ENCODE peak calls at places on chromosomes 7 and 10, in five cellular contexts. C is lower lobe of right lung; W is Jurkat, Clone E6-1; V is esophagus squamous epithelium; D is AG09309. B is an unnamed sample.

GRCh38 chr7:82699773-82700186 is 256.2 kb upstream of the CACNA2D1 start:
- DNase-seq in C (no peak), W (no peak), V (no peak), D (no peak), B (no peak)

GRCh38 chr7:108104324-108104723 is 25.8 kb downstream of the LAMB4 start:
- DNase-seq in C (no peak), W (no peak), V (no peak), D (no peak), B (no peak)

GRCh38 chr7:108236681-108237415 is 106.7 kb upstream of the LAMB4 start:
- DNase-seq in C (no peak), W (no peak), V (no peak), D (no peak), B (no peak)

GRCh38 chr10:1662361-1663025 is 74.8 kb downstream of the ADARB2 start:
- DNase-seq in C (no peak), W (no peak), V (no peak), D (no peak), B (no peak)

GRCh38 chr10:124717911-124718734 is 26.1 kb downstream of the FAM53B start:
- DNase-seq in C (no peak), W (peak; percentile 62), V (no peak), D (no peak), B (peak; percentile 86)

GRCh38 chr7:147756290-147756689 is 834.3 kb upstream of the C7orf33 start:
- DNase-seq in C (no peak), W (no peak), V (no peak), D (no peak), B (no peak)

GRCh38 chr10:125977206-125977605 is 80.8 kb downstream of the FANK1 start:
- DNase-seq in C (no peak), W (peak; percentile 8), V (no peak), D (no peak), B (no peak)

GRCh38 chr7:118068-118802 is 74.1 kb upstream of the FAM20C start:
- DNase-seq in C (no peak), W (no peak), V (no peak), D (no peak), B (no peak)

GRCh38 chr10:133327651-133328357 is 8.9 kb downstream of the CALY start:
- DNase-seq in C (no peak), W (no peak), V (no peak), D (no peak), B (no peak)

GRCh38 chr10:107915277-107915634 is 750.8 kb upstream of the SORCS1 start:
- DNase-seq in C (no peak), W (no peak), V (no peak), D (no peak), B (no peak)

GRCh38 chr7:128444242-128444641 is 11.4 kb upstream of the HILPDA start:
- DNase-seq in C (no peak), W (no peak), V (no peak), D (no peak), B (no peak)

GRCh38 chr10:97961979-97962378 is 68.4 kb downstream of the CRTAC1 start:
- DNase-seq in C (peak; percentile 63), W (peak; percentile 3), V (no peak), D (no peak), B (no peak)

GRCh38 chr10:132453470-132453861 is 56.5 kb downstream of the PWWP2B start:
- DNase-seq in C (no peak), W (no peak), V (no peak), D (no peak), B (no peak)

GRCh38 chr10:117970962-117971361 is 75.8 kb downstream of the RAB11FIP2 start:
- DNase-seq in C (no peak), W (no peak), V (no peak), D (no peak), B (no peak)

GRCh38 chr7:31192996-31193395 is 140.9 kb downstream of the ADCYAP1R1 start:
- DNase-seq in C (peak; percentile 54), W (no peak), V (no peak), D (no peak), B (no peak)

GRCh38 chr7:46586406-46586805 is 665.3 kb upstream of the IGFBP3 start:
- DNase-seq in C (no peak), W (no peak), V (no peak), D (no peak), B (no peak)

GRCh38 chr7:21011153-21011552 is 224.5 kb upstream of the SP8 start:
- DNase-seq in C (no peak), W (no peak), V (no peak), D (no peak), B (no peak)

GRCh38 chr10:48800283-48800675 is 115.6 kb downstream of the WDFY4 start:
- DNase-seq in C (no peak), W (peak; percentile 55), V (no peak), D (no peak), B (no peak)

GRCh38 chr10:5314866-5315265 is 49.9 kb upstream of the UCN3 start:
- DNase-seq in C (no peak), W (no peak), V (no peak), D (no peak), B (no peak)

GRCh38 chr7:99380032-99380822 is 5.7 kb downstream of the ARPC1B start:
- DNase-seq in C (peak; percentile 67), W (peak; percentile 59), V (no peak), D (no peak), B (peak; percentile 21)

GRCh38 chr7:123324283-123324682 is 124.5 kb upstream of the SLC13A1 start:
- DNase-seq in C (no peak), W (no peak), V (no peak), D (no peak), B (no peak)

GRCh38 chr7:123314886-123315285 is 115.1 kb upstream of the SLC13A1 start:
- DNase-seq in C (no peak), W (no peak), V (no peak), D (no peak), B (no peak)

GRCh38 chr7:123323689-123324088 is 123.9 kb upstream of the SLC13A1 start:
- DNase-seq in C (no peak), W (no peak), V (no peak), D (no peak), B (no peak)

GRCh38 chr7:123319911-123320310 is 120.1 kb upstream of the SLC13A1 start:
- DNase-seq in C (no peak), W (no peak), V (no peak), D (no peak), B (no peak)
- H3K4me3 ChIP-seq in C (no peak overlapping the region), W (no peak overlapping the region), V (no peak overlapping the region), D (no peak overlapping the region), B (no peak overlapping the region)

GRCh38 chr10:101226888-101227736 is 2.2 kb downstream of the LBX1 start:
- DNase-seq in C (no peak), W (no peak), V (no peak), D (no peak), B (peak; percentile 42)
- H3K4me3 ChIP-seq in C (peak overlapping the region; percentile 38), W (no peak overlapping the region), V (peak overlapping the region; percentile 56), D (no peak overlapping the region), B (peak overlapping the region; percentile 55)

GRCh38 chr7:39712746-39713145 is 89.4 kb downstream of the RALA start:
- DNase-seq in C (no peak), W (no peak), V (no peak), D (no peak), B (no peak)

GRCh38 chr7:39709029-39709428 is 85.7 kb downstream of the RALA start:
- DNase-seq in C (no peak), W (no peak), V (no peak), D (no peak), B (no peak)

GRCh38 chr7:39709768-39710291 is 86.5 kb downstream of the RALA start:
- DNase-seq in C (no peak), W (peak; percentile 32), V (no peak), D (no peak), B (no peak)

GRCh38 chr7:39714447-39715091 is 91.2 kb downstream of the RALA start:
- DNase-seq in C (no peak), W (no peak), V (no peak), D (no peak), B (no peak)
- H3K4me3 ChIP-seq in C (no peak overlapping the region), W (no peak overlapping the region), V (no peak overlapping the region), D (no peak overlapping the region), B (no peak overlapping the region)

DNA sequence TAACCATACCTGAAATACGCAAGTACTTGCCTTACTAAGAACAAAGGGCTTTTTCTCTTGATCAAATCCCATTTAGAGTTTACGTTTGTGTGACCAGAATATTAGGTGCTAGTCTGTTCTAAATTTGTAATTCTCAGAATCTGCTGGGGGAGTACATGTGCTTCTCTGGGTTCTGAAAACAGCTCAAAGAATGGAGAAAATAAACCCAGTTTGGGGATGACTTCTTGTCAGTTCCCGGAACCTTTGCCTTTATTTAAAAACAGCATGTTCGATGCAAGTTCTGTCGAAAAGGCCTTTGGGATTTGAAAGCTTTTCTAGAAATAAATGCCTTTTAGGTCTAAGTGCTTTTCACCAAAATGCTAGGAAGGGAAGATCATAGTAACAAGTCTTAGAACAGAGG is 147.0 kb downstream of the ARID5B start:
- DNase-seq in C (no peak), W (no peak), V (no peak), D (no peak), B (no peak)
- H3K4me3 ChIP-seq in C (peak overlapping the region; percentile 50), W (no peak overlapping the region), V (peak overlapping the region; percentile 71), D (no peak overlapping the region), B (peak overlapping the region; percentile 99)

GRCh38 chr10:110269641-110270318 is 34.9 kb downstream of the SMNDC1 start:
- DNase-seq in C (no peak), W (no peak), V (no peak), D (no peak), B (no peak)
- H3K4me3 ChIP-seq in C (peak overlapping the region; percentile 34), W (no peak overlapping the region), V (peak overlapping the region; percentile 49), D (no peak overlapping the region), B (peak overlapping the region; percentile 49)